ENCODE peak calls at places on chromosomes 7 and 10, in six cellular contexts. N is K562, H is GM12892, C is GM12878, V is H1, T is HepG2. G is an unnamed sample.

GRCh38 chr7:101933685-101934084 is 116.3 kb downstream of the CUX1 start:
- DNase-seq in N (no peak), H (no peak), C (peak), V (no peak), T (no peak), G (no peak)

GRCh38 chr7:13551503-13551902 is 438.0 kb downstream of the ETV1 start:
- DNase-seq in N (no peak), H (no peak), C (no peak), V (no peak), T (no peak), G (no peak)

GRCh38 chr10:18497955-18498354 is 153.4 kb downstream of the NSUN6 start:
- DNase-seq in N (no peak), H (no peak), C (no peak), V (no peak), T (no peak), G (no peak)

GRCh38 chr10:102767428-102768160 is 23.8 kb downstream of the WBP1L start:
- DNase-seq in N (no peak), H (no peak), C (no peak), V (no peak), T (no peak), G (no peak)

GRCh38 chr7:128033246-128033645 is 2.0 kb upstream of the LRRC4 start:
- DNase-seq in N (no peak), H (no peak), C (no peak), V (no peak), T (no peak), G (no peak)

GRCh38 chr7:5396542-5396941 is 27.1 kb downstream of the TNRC18 start:
- DNase-seq in N (no peak), H (peak), C (peak), V (no peak), T (no peak), G (peak)

GRCh38 chr7:121752706-121753105 is 120.3 kb upstream of the PTPRZ1 start:
- DNase-seq in N (no peak), H (no peak), C (no peak), V (no peak), T (peak), G (no peak)

GRCh38 chr7:23530901-23531793 is 634 bp downstream of the TRA2A start:
- DNase-seq in N (peak), H (peak), C (no peak), V (peak), T (peak), G (peak)

GRCh38 chr10:84854439-84854838 is 526.0 kb downstream of the CCSER2 start:
- DNase-seq in N (no peak), H (no peak), C (no peak), V (no peak), T (no peak), G (no peak)

GRCh38 chr10:105017116-105017515 is 376.0 kb downstream of the SORCS3 start:
- DNase-seq in N (no peak), H (no peak), C (no peak), V (no peak), T (no peak), G (no peak)

GRCh38 chr10:77409697-77410471 is 227.7 kb downstream of the KCNMA1 start:
- DNase-seq in N (no peak), H (no peak), C (no peak), V (no peak), T (no peak), G (no peak)

GRCh38 chr10:18456984-18457383 is 194.4 kb downstream of the NSUN6 start:
- DNase-seq in N (no peak), H (no peak), C (peak), V (no peak), T (no peak), G (no peak)

DNA sequence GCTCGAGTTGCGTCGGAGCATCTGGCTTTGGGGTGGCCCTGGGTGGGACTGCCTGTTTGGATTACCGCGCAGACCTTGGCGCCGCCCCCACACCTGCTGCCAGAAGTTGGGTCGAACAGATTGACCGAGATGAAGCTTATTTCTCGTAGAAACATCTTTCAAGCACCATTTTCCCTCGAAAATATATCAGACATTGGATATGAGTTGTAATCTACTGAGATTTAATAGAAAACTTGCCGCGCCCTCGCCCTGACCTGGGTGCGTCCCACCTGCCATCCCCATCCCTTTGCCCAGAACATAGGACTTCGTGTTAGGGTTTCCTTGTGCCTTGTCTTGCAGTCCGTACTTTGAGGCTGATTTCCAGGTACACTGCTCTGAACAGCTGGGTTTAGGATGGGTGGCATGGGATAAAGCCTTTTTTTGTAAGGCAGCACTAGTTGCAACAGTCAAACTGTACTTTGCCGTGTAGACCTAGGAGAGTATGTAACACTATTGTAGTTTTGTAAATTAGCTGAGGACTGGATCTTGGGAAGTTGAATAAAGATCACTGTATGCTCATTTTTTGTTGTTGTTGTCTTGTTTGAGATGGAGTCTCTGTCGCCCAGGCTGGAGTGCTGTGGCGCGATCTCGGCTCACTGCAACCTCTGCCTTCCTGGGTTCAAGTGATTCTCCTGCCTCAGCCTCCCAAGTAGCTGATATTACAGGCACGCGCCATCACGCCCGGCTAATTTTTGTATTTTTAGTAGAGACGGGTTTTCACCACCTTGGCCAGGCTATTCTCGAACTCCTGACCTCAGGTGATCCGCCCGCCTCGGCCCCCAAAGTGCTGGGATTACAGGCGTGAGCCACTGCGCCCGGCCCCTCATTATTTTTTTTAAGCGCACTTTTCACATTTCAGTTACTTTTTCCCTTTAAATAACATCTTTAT is 978 bp downstream of the OGDH start:
- DNase-seq in N (no peak), H (no peak), C (no peak), V (no peak), T (no peak), G (no peak)
- TF ChIP-seq POLR2A in N (no peak), H (no peak), C (no peak), V (no peak), T (no peak), G (no peak)

GRCh38 chr10:29377333-29377961 is 88.6 kb downstream of the LYZL1 start:
- DNase-seq in N (peak), H (no peak), C (no peak), V (no peak), T (no peak), G (no peak)

GRCh38 chr10:29378106-29378505 is 89.2 kb downstream of the LYZL1 start:
- DNase-seq in N (no peak), H (no peak), C (no peak), V (no peak), T (no peak), G (no peak)

GRCh38 chr10:29375888-29376287 is 87.0 kb downstream of the LYZL1 start:
- DNase-seq in N (no peak), H (no peak), C (no peak), V (no peak), T (no peak), G (no peak)

GRCh38 chr10:29381230-29381563 is 92.3 kb downstream of the LYZL1 start:
- DNase-seq in N (no peak), H (no peak), C (no peak), V (no peak), T (no peak), G (no peak)

DNA sequence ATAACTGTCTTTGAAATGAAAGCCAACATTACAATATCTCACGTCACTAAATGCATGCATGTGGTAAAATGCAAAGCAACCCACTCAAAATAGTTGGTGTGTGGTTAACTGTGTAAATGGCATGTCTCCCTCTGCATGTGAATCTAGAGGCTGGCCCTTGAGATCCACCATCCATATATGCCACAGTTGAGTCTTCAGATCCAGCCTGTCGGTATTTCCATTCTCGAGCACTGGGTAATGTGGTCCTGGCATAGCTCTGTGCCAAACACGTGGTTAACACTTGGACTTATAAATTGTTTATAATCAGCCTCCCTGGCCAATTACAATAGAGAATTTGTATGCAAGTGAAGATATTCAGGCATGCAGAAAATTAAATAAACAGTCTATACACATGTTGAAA is 90.3 kb downstream of the LYZL1 start:
- DNase-seq in N (no peak), H (no peak), C (no peak), V (no peak), T (no peak), G (no peak)
- TF ChIP-seq TAF1 in N (no peak), H (no peak), C (no peak), V (no peak), T (no peak), G (no peak)

DNA sequence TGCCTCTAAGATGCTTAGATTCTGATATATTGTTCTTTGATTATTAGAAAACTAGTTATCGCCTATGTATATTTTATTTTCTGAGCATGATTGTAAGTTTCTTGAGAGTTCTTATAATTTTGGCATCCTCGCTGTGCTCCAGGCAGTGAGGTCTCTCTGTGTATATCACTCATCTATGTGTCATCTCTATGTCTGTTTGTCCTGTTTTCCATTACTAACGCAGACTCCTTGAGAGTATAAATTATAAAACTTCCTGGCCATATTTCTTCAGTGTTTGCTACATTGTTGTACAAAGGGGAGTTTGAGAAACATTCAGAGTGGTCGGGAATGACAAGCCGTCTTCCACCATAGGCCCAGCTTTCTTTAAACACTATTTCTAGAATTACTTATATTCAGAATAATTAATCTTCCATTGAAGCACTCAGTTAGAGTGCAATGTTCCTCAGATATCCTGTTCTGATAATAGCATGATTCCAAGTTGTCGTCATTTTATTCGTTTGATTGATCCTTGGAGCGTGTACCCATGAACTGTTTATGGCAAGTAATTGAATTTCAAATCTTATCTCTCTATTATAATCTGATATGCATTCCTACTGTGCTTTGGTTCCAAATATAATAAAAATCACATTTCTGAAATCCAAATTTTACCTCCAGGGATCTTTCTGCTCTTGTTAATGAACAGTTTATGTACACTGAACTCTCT is 206.6 kb downstream of the BAMBI start:
- DNase-seq in N (no peak), H (no peak), C (no peak), V (no peak), T (no peak), G (no peak)
- TF ChIP-seq POLR2A in N (no peak), H (no peak), C (no peak), V (no peak), T (no peak), G (no peak)

GRCh38 chr10:124120410-124121061 is 27.1 kb upstream of the CHST15 start:
- DNase-seq in N (no peak), H (no peak), C (no peak), V (no peak), T (no peak), G (no peak)

GRCh38 chr10:124124123-124124768 is 30.8 kb upstream of the CHST15 start:
- DNase-seq in N (no peak), H (no peak), C (no peak), V (no peak), T (no peak), G (no peak)

GRCh38 chr10:124123141-124123540 is 29.7 kb upstream of the CHST15 start:
- DNase-seq in N (no peak), H (no peak), C (no peak), V (no peak), T (no peak), G (no peak)

GRCh38 chr10:124119933-124120332 is 26.5 kb upstream of the CHST15 start:
- DNase-seq in N (no peak), H (no peak), C (no peak), V (no peak), T (no peak), G (no peak)

GRCh38 chr10:124122211-124122610 is 28.8 kb upstream of the CHST15 start:
- DNase-seq in N (no peak), H (no peak), C (no peak), V (no peak), T (no peak), G (no peak)
- TF ChIP-seq TAF1 in N (no peak), H (no peak), C (no peak), V (no peak), T (no peak), G (no peak)

GRCh38 chr7:92717601-92717981 is 118.8 kb downstream of the CDK6 start:
- DNase-seq in N (no peak), H (no peak), C (no peak), V (no peak), T (no peak), G (no peak)

GRCh38 chr7:92720604-92721350 is 115.6 kb downstream of the CDK6 start:
- DNase-seq in N (no peak), H (no peak), C (no peak), V (no peak), T (no peak), G (no peak)

GRCh38 chr7:92715963-92716362 is 120.4 kb downstream of the CDK6 start:
- DNase-seq in N (no peak), H (no peak), C (no peak), V (no peak), T (no peak), G (no peak)

GRCh38 chr7:92716825-92717580 is 119.4 kb downstream of the CDK6 start:
- DNase-seq in N (no peak), H (no peak), C (no peak), V (no peak), T (no peak), G (no peak)

GRCh38 chr7:92717982-92718716 is 118.2 kb downstream of the CDK6 start:
- DNase-seq in N (no peak), H (no peak), C (no peak), V (no peak), T (peak), G (peak)
- TF ChIP-seq POLR2A in N (no peak), H (no peak), C (no peak), V (no peak), T (no peak), G (no peak)

GRCh38 chr10:99943908-99944307 is 65.8 kb downstream of the DNMBP start:
- DNase-seq in N (no peak), H (no peak), C (no peak), V (no peak), T (no peak), G (no peak)
- TF ChIP-seq TAF1 in N (no peak), H (no peak), C (no peak), V (no peak), T (no peak), G (no peak)

G was measured in GM12891.